ENCODE peak calls at places on chromosomes 16 and 17, in ten cellular contexts. Z, T, B, R, Q, F, N, O, X and P are unnamed samples.

GRCh38 chr16:81606039-81606438 is 161.4 kb downstream of the CMIP start:
- DNase-seq in Z (no peak), T (no peak), B (no peak), R (no peak), Q (no peak), F (no peak), N (no peak), O (no peak), X (no peak), P (no peak)

GRCh38 chr16:68668266-68668665 is 23.2 kb downstream of the CDH3 start:
- DNase-seq in Z (no peak), T (no peak), B (no peak), R (no peak), Q (no peak), F (no peak), N (no peak), O (peak), X (no peak), P (no peak)

GRCh38 chr17:41987642-41988041 is 21.0 kb downstream of the CNP start:
- DNase-seq in Z (no peak), T (no peak), B (no peak), R (no peak), Q (no peak), F (no peak), N (no peak), O (no peak), X (no peak), P (no peak)

GRCh38 chr16:87303431-87303930 is 13.7 kb downstream of the C16orf95 start:
- DNase-seq in Z (no peak), T (no peak), B (no peak), R (no peak), Q (no peak), F (no peak), N (no peak), O (peak), X (no peak), P (no peak)

GRCh38 chr17:34996422-34997029 is 16.2 kb downstream of the LIG3 start:
- DNase-seq in Z (no peak), T (no peak), B (no peak), R (no peak), Q (no peak), F (no peak), N (no peak), O (no peak), X (no peak), P (no peak)

GRCh38 chr17:16465861-16466338 is 26.1 kb downstream of the LRRC75A start:
- DNase-seq in Z (no peak), T (no peak), B (peak), R (no peak), Q (no peak), F (peak), N (no peak), O (no peak), X (no peak), P (no peak)

GRCh38 chr17:35846055-35846809 is 22.5 kb downstream of the HEATR9 start:
- DNase-seq in Z (no peak), T (no peak), B (no peak), R (no peak), Q (no peak), F (no peak), N (no peak), O (peak), X (no peak), P (no peak)

GRCh38 chr16:67650023-67650422 is 5.1 kb downstream of the CARMIL2 start:
- DNase-seq in Z (no peak), T (no peak), B (no peak), R (no peak), Q (no peak), F (no peak), N (no peak), O (no peak), X (no peak), P (no peak)

GRCh38 chr17:8701221-8701620 is 43.4 kb downstream of the CCDC42 start:
- DNase-seq in Z (no peak), T (no peak), B (no peak), R (no peak), Q (no peak), F (no peak), N (no peak), O (no peak), X (no peak), P (no peak)

GRCh38 chr17:79473111-79473835 is 137.6 kb downstream of the RBFOX3 start:
- DNase-seq in Z (no peak), T (no peak), B (no peak), R (no peak), Q (no peak), F (no peak), N (no peak), O (no peak), X (peak), P (no peak)

GRCh38 chr17:15945493-15946209 is 721 bp downstream of the ADORA2B start:
- DNase-seq in Z (peak), T (peak), B (no peak), R (no peak), Q (peak), F (peak), N (no peak), O (peak), X (no peak), P (no peak)

GRCh38 chr17:45575126-45575885 is 84.8 kb upstream of the PLEKHM1 start:
- DNase-seq in Z (no peak), T (no peak), B (no peak), R (no peak), Q (no peak), F (no peak), N (no peak), O (no peak), X (no peak), P (no peak)

GRCh38 chr16:4676826-4677225 is 16.5 kb upstream of the NUDT16L1 start:
- DNase-seq in Z (no peak), T (no peak), B (peak), R (no peak), Q (no peak), F (no peak), N (no peak), O (no peak), X (peak), P (no peak)

GRCh38 chr17:32157225-32157624 is 14.9 kb downstream of the RHOT1 start:
- DNase-seq in Z (no peak), T (no peak), B (no peak), R (no peak), Q (no peak), F (no peak), N (no peak), O (peak), X (no peak), P (no peak)

GRCh38 chr17:413016-413350 is 60.4 kb upstream of the RPH3AL start:
- DNase-seq in Z (no peak), T (no peak), B (no peak), R (no peak), Q (no peak), F (no peak), N (no peak), O (no peak), X (no peak), P (no peak)

GRCh38 chr16:85275533-85276249 is 163.4 kb upstream of the CIBAR2 start:
- DNase-seq in Z (peak), T (peak), B (peak), R (peak), Q (peak), F (peak), N (no peak), O (peak), X (peak), P (peak)

GRCh38 chr16:68242926-68243858 is 2.0 kb upstream of the PLA2G15 start:
- DNase-seq in Z (no peak), T (no peak), B (no peak), R (no peak), Q (no peak), F (no peak), N (no peak), O (no peak), X (no peak), P (no peak)

GRCh38 chr17:61701334-61701733 is 110.3 kb upstream of the NACA2 start:
- DNase-seq in Z (no peak), T (no peak), B (no peak), R (no peak), Q (no peak), F (no peak), N (no peak), O (no peak), X (no peak), P (no peak)

GRCh38 chr17:75763269-75763607 is 1.8 kb downstream of the GALK1 start:
- DNase-seq in Z (no peak), T (no peak), B (no peak), R (no peak), Q (no peak), F (no peak), N (no peak), O (no peak), X (no peak), P (no peak)

GRCh38 chr17:18039535-18040286 is 503 bp downstream of the GID4 start:
- DNase-seq in Z (peak), T (no peak), B (no peak), R (peak), Q (peak), F (peak), N (no peak), O (no peak), X (no peak), P (peak)

DNA sequence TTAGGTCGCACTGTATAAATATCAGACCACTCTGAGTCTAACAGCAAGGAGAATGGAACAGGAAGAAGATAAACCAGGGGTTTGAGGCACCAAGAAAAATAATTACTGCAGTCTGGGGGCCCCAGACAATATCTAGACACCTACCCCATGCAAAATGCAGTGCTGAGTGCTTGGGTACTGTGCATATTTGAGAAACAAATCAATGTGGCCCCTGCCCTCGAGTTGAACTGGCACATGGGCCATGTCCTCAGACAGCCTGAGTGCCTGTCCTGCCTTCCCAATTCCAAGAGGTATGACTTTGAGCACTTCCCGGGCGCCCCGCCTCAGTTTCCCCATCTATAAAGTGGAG is 6.2 kb upstream of the CIITA start:
- DNase-seq in Z (no peak), T (no peak), B (no peak), R (no peak), Q (no peak), F (no peak), N (no peak), O (no peak), X (no peak), P (no peak)
- H3K27ac ChIP-seq in Z (no peak), T (no peak), B (peak), R (peak), Q (no peak), F (peak), N (peak), O (no peak), X (no peak), P (no peak)

GRCh38 chr17:77310336-77310735 is 169.6 kb downstream of the SEC14L1 start:
- DNase-seq in Z (no peak), T (no peak), B (no peak), R (no peak), Q (no peak), F (no peak), N (no peak), O (no peak), X (no peak), P (no peak)

GRCh38 chr17:77306790-77307478 is 166.2 kb downstream of the SEC14L1 start:
- DNase-seq in Z (no peak), T (no peak), B (no peak), R (no peak), Q (no peak), F (peak), N (no peak), O (no peak), X (no peak), P (no peak)

GRCh38 chr17:77307479-77308198 is 166.9 kb downstream of the SEC14L1 start:
- DNase-seq in Z (peak), T (no peak), B (no peak), R (no peak), Q (no peak), F (no peak), N (no peak), O (no peak), X (no peak), P (no peak)

GRCh38 chr17:77311371-77311981 is 170.7 kb downstream of the SEC14L1 start:
- DNase-seq in Z (no peak), T (no peak), B (no peak), R (no peak), Q (no peak), F (peak), N (no peak), O (no peak), X (no peak), P (no peak)

DNA sequence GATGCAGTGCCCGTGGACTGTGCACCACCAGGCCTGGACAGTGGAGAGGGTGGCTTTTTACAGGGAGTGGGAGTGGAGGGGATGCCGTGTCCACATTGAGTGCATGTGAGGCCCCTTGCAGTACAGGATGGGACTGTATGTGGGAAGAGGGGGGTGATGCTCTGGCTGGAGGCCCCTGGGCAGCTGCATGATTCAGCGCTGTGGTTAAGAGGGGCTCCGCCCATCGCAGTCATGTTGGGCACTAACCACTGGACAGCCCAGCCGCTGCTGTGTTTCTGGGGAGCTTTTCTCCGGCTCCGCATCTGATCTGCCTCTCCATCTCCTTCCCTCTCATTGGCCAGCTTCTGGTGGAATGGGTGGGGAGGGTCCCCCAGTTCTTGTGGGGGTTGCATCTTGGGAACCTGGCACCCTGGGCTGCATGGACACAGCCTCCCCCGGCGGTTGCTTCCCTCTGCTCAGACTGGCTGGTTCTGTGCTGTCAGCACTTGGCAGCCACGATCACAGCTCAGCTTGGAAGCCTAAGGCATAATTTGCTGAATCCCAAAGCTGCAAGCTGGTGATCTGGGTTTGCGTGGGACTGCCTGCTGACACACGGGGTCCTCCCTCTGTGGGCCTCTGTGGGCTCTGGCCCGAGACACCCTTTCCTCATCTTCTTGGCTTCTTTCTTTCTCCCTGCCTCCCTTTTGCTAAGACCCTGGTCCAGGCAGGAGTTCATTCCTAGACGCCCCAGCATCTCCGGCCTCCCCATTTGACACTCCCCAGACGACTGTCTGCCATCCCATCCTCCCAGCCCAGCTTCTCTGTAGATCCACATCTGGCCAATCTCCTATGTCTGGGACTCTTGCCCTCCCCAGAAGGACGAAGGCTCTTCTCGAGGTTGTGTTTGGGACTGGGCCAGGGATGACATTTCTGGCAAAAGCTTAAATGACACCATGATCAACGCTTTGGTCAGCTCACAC is 168.3 kb downstream of the SEC14L1 start:
- DNase-seq in Z (peak), T (no peak), B (no peak), R (peak), Q (no peak), F (no peak), N (no peak), O (peak), X (no peak), P (peak)
- H3K4me3 ChIP-seq in Z (peak), T (no peak), B (no peak), R (no peak), Q (no peak), F (no peak), N (no peak), O (no peak), X (no peak), P (no peak)

GRCh38 chr17:39161967-39162366 is 4.0 kb downstream of the ARL5C start:
- DNase-seq in Z (no peak), T (no peak), B (no peak), R (no peak), Q (no peak), F (no peak), N (no peak), O (no peak), X (no peak), P (no peak)
- H3K27ac ChIP-seq in Z (no peak), T (no peak), B (no peak), R (no peak), Q (no peak), F (no peak), N (no peak), O (no peak), X (no peak), P (no peak)

GRCh38 chr17:4969551-4970231 is 2.1 kb upstream of the SPAG7 start:
- DNase-seq in Z (no peak), T (no peak), B (no peak), R (no peak), Q (peak), F (no peak), N (no peak), O (peak), X (no peak), P (no peak)

GRCh38 chr17:4967539-4968165 is at the start of gene SPAG7:
- DNase-seq in Z (peak), T (peak), B (peak), R (peak), Q (peak), F (peak), N (peak), O (peak), X (peak), P (peak)

GRCh38 chr17:4970273-4970672 is 2.7 kb upstream of the SPAG7 start:
- DNase-seq in Z (no peak), T (no peak), B (no peak), R (no peak), Q (no peak), F (no peak), N (no peak), O (no peak), X (no peak), P (no peak)

GRCh38 chr17:4968166-4968915 is 724 bp upstream of the SPAG7 start:
- DNase-seq in Z (peak), T (no peak), B (no peak), R (no peak), Q (peak), F (no peak), N (no peak), O (no peak), X (peak), P (no peak)

GRCh38 chr17:4968916-4969550 is 1.4 kb upstream of the SPAG7 start:
- DNase-seq in Z (peak), T (no peak), B (no peak), R (peak), Q (no peak), F (no peak), N (no peak), O (peak), X (no peak), P (no peak)
- H3K4me3 ChIP-seq in Z (peak), T (peak), B (peak), R (peak), Q (peak), F (peak), N (no peak), O (peak), X (peak), P (peak)

DNA sequence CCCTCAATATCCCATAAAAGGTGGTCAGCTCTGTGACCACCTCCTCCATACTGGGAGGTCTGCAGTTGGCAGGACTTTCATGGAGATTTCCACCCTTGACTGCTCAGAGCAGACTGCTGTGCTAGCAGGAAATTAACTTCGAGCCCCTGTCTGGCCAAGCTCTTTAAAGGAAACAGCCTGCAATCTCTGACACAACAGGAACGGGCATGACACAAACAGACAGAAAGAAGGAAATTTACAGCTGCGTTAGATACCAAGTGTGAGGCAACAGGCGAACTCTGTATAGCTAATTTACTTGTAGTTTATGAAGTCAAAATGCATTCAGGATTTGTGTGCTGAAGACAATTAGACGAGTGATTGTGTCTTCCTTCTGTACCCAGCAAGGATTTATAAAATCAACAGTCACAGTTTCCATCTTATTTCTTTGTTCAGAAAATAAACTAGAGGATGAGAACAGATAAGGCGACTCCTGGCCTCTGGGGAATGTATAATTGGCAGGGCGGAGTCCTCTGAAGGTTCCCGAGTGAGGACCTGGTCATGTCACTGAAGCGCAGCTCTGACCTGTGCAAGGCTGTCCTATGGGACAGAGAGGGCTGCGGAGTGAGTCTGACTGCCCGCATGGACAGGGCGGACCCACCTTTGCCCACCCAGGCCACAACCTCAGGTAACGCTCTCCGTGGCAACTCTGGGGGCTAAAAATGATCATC is 16.1 kb downstream of the WIPI1 start:
- DNase-seq in Z (no peak), T (no peak), B (no peak), R (no peak), Q (no peak), F (no peak), N (no peak), O (peak), X (no peak), P (no peak)
- H3K27ac ChIP-seq in Z (no peak), T (no peak), B (peak), R (peak), Q (no peak), F (no peak), N (peak), O (no peak), X (peak), P (no peak)

DNA sequence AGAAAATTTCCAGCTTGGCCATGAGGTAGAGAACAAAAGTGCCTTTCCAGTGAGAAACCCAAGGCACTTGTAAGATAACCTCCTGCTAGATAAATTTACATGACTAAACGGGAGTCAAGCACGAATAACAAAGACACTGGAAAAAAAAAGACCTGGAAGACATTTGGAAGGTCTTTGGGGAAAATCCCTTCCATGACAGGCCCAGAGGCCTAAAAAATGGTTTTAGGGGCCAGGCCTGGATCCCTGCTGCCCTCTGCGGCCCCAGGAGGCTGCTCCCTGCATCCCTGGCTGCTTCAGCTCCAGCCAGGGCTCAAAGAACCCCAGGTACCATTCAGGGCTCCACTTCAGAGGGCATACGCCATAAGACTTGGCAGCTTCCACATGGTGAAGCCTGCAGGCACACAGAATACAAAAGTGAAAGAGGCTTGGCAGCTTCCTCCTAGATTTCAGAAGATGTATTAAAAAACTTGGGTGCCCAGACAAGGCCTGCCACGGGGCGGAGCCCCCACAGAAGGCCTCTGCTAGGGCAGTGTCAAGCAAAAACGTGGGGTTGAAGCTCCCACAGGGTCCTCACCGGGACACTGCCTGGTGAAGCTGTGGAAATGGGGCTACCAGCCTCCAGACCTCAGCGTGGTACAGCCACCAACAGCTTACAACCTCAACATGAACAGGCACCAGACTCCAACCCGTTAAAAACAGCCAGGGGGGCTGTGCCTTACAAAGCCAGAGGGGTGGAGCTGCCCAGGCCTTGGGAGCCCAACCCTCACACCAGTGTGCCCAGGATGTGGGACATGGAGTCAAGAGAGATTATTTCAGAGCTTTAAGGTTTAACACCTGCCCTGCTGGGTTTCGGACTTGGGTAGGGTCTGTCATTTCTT is 77.1 kb downstream of the SDK2 start:
- DNase-seq in Z (no peak), T (peak), B (no peak), R (no peak), Q (no peak), F (no peak), N (no peak), O (no peak), X (no peak), P (no peak)
- H3K4me3 ChIP-seq in Z (no peak), T (no peak), B (no peak), R (no peak), Q (no peak), F (no peak), N (no peak), O (no peak), X (no peak), P (no peak)